ENCODE peak calls at places on chromosomes 1 and 21, in seven cellular contexts. T is right lobe of liver, Y is glutamatergic neuron, W is upper lobe of left lung, I is astrocyte, R is cardiac muscle cell, A is tibial artery. G is an unnamed sample.

GRCh38 chr1:212039622-212040021 is 4.1 kb downstream of the DTL start:
- DNase-seq in T (no peak), R (no peak), Y (no peak), A (no peak), I (no peak), W (no peak), G (no peak)

GRCh38 chr1:54415986-54416385 is 9.8 kb upstream of the SSBP3 start:
- DNase-seq in I (no peak), R (no peak), A (no peak), T (no peak), W (no peak), Y (no peak), G (no peak)

GRCh38 chr1:114458208-114458777 is 52.7 kb downstream of the TRIM33 start:
- DNase-seq in W (no peak), T (no peak), R (peak), A (no peak), Y (no peak), I (peak), G (no peak)

GRCh38 chr1:111778541-111779051 is 22.9 kb downstream of the DDX20 start:
- DNase-seq in Y (no peak), I (peak), T (no peak), W (no peak), R (peak), A (no peak), G (peak)

GRCh38 chr1:217542837-217543236 is 88.1 kb downstream of the GPATCH2 start:
- DNase-seq in A (no peak), W (no peak), T (no peak), R (no peak), Y (no peak), I (no peak), G (no peak)

GRCh38 chr21:41374867-41375533 is 13.2 kb downstream of the MX2 start:
- DNase-seq in Y (no peak), A (peak), R (no peak), I (no peak), W (no peak), T (no peak), G (no peak)

GRCh38 chr1:110816945-110817344 is 56.0 kb upstream of the CD53 start:
- DNase-seq in R (no peak), W (no peak), I (no peak), Y (no peak), T (no peak), A (no peak), G (no peak)

GRCh38 chr1:243726792-243727502 is 123.1 kb downstream of the AKT3 start:
- DNase-seq in I (no peak), R (no peak), A (no peak), Y (no peak), T (no peak), W (no peak), G (no peak)

GRCh38 chr1:39816431-39817090 is 27.9 kb upstream of the BMP8B start:
- DNase-seq in R (peak), T (peak), Y (peak), A (peak), W (peak), I (peak), G (peak)

GRCh38 chr1:90778487-90778886 is 61.4 kb upstream of the BARHL2 start:
- DNase-seq in I (no peak), Y (no peak), W (no peak), T (no peak), A (no peak), R (no peak), G (no peak)
- TF ChIP-seq CTCF in I (no peak), Y (no peak), W (no peak), T (no peak), A (no peak), R (no peak), G (no peak)

GRCh38 chr21:39104911-39105310 is 78.3 kb downstream of the PSMG1 start:
- DNase-seq in Y (no peak), I (no peak), A (peak), W (peak), T (no peak), R (no peak), G (no peak)

GRCh38 chr21:39107739-39108138 is 75.5 kb downstream of the PSMG1 start:
- DNase-seq in I (no peak), T (no peak), R (no peak), A (no peak), Y (no peak), W (no peak), G (no peak)

GRCh38 chr21:39105341-39105765 is 77.9 kb downstream of the PSMG1 start:
- DNase-seq in A (peak), Y (no peak), R (no peak), I (no peak), W (no peak), T (no peak), G (no peak)

GRCh38 chr21:39106881-39107462 is 76.3 kb downstream of the PSMG1 start:
- DNase-seq in I (no peak), T (no peak), Y (no peak), R (no peak), W (no peak), A (peak), G (no peak)

GRCh38 chr21:39105836-39106235 is 77.4 kb downstream of the PSMG1 start:
- DNase-seq in A (no peak), R (no peak), I (no peak), Y (no peak), W (peak), T (no peak), G (no peak)
- TF ChIP-seq CTCF in A (no peak), R (no peak), I (no peak), Y (no peak), W (no peak), T (no peak), G (no peak)

GRCh38 chr1:96842215-96842614 is 120.6 kb downstream of the PTBP2 start:
- DNase-seq in T (no peak), R (peak), I (no peak), W (no peak), A (no peak), Y (no peak), G (no peak)
- TF ChIP-seq CTCF in T (no peak), R (peak), I (no peak), W (no peak), A (no peak), Y (no peak), G (no peak)

GRCh38 chr1:84434081-84434755 is 35.9 kb downstream of the DNASE2B start:
- DNase-seq in A (no peak), Y (no peak), T (no peak), W (no peak), R (no peak), I (no peak), G (no peak)
- TF ChIP-seq CTCF in A (no peak), Y (no peak), T (no peak), W (no peak), R (no peak), I (no peak), G (no peak)

GRCh38 chr1:221543529-221544120 is 198.3 kb downstream of the DUSP10 start:
- DNase-seq in Y (no peak), T (no peak), I (peak), A (no peak), R (peak), W (no peak), G (peak)
- TF ChIP-seq CTCF in Y (no peak), T (peak), I (peak), A (peak), R (peak), W (peak), G (peak)

GRCh38 chr1:155196103-155196892 is 11.4 kb downstream of the THBS3 start:
- DNase-seq in T (no peak), Y (no peak), A (no peak), I (no peak), R (no peak), W (no peak), G (no peak)

GRCh38 chr1:155192346-155193274 is 15.1 kb downstream of the THBS3 start:
- DNase-seq in W (peak), R (no peak), T (no peak), A (no peak), I (no peak), Y (no peak), G (no peak)

GRCh38 chr1:155191904-155192303 is 15.8 kb downstream of the THBS3 start:
- DNase-seq in A (no peak), Y (no peak), W (peak), I (no peak), T (no peak), R (no peak), G (no peak)

GRCh38 chr1:155195201-155196102 is 12.2 kb downstream of the THBS3 start:
- DNase-seq in T (no peak), Y (no peak), W (no peak), I (no peak), A (no peak), R (peak), G (no peak)

DNA sequence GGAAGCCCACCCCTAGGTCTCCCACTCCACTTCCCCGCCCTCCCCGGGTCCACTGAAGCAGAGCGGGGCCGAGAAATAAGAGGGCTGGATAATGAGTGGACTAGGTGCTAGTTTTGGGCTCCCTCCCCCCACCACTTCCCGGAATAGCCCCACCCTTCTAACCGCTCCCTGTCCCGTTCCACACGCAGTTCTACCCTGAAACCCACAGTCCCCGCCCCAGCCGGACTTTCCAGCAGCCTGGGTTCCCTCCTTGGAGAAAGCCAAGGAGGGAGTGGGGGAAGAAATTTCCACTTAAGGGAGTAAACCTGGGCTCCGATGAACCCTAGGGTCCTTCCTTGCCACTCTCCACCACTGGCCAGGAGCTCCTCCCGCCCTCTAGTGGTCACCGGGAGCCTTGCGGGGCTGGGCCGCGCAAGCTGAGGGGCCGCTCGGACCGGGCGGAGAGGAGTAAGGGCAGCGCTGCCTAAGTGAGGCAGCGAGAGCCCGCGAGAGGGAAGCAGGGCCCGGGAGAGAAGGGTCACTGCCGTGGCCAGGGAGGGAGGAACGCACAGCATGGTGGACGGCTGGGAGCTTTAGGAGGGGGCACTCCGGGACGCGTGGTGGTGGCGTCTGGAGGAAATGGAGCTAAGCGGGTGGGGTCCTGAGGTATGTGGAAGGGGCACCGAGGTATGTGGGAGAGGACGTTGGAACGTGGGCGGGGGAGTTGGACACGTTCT is 14.3 kb downstream of the THBS3 start:
- DNase-seq in T (peak), R (peak), I (peak), W (peak), A (peak), Y (peak), G (peak)
- TF ChIP-seq CTCF in T (peak), R (peak), I (peak), W (peak), A (peak), Y (peak), G (peak)

GRCh38 chr1:80445021-80445420 is 1355.7 kb upstream of the ADGRL2 start:
- DNase-seq in Y (no peak), T (no peak), R (no peak), I (peak), W (no peak), A (no peak), G (no peak)

GRCh38 chr1:80444171-80444570 is 1356.6 kb upstream of the ADGRL2 start:
- DNase-seq in A (no peak), T (no peak), Y (no peak), I (no peak), W (no peak), R (no peak), G (no peak)

GRCh38 chr1:80436851-80437250 is 1363.9 kb upstream of the ADGRL2 start:
- DNase-seq in I (no peak), A (no peak), R (no peak), W (no peak), Y (no peak), T (no peak), G (no peak)

GRCh38 chr1:80447533-80447932 is 1353.2 kb upstream of the ADGRL2 start:
- DNase-seq in W (no peak), I (no peak), Y (no peak), T (no peak), A (no peak), R (no peak), G (no peak)

GRCh38 chr1:80441664-80442063 is 1359.1 kb upstream of the ADGRL2 start:
- DNase-seq in Y (no peak), R (no peak), T (no peak), A (no peak), I (no peak), W (no peak), G (no peak)
- TF ChIP-seq CTCF in Y (no peak), R (no peak), T (no peak), A (no peak), I (no peak), W (no peak), G (no peak)

DNA sequence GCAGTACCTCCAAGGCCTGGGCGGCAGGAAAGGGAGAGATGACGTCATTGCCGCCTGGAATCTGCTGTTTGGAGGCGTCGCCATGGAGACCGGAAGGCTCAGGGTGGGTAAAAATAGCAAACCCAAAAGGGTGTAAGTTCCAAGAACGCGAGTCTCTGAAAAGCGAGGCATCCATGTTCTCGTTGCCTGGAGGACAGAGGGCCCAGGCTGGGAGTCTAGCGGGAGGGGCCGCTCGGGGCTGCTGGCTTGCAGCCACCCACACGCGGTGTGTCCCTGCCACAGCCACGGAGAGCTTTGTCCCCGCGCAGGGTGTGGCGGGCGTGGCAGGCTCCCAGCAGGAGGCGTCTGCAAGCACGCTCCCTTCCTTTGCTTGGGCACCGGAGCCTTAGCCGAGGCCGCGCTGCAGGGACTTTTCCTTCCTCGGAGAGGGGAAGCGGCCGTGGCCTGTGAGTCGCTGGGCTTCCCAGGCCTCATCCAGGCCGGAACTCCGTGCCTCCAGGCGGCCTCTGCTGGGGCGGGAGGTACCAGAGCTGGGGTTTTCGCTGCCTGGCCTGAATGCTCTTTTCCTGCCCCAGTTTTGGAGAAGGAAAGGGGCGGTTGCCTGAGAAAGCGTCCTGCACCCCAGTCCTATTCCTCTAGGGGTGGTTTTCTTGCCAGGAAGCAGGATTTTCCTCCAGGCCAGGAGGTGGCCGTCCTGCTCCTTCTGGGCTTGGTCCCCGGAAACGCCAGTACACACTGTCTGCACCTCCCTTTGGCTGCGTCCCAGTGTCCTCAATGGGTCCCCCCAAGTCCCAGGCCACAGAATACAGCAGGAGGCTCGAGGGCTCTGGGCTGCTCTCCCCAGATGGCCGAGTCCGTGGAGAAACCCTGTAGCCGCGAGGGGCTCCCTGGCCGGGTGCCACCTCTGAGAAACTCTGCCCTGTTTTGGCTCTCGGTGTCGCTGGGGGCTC is 15.3 kb upstream of the SKI start:
- DNase-seq in I (peak), T (peak), A (peak), R (peak), Y (peak), W (peak), G (peak)
- TF ChIP-seq CTCF in I (peak), T (peak), A (peak), R (peak), Y (no peak), W (peak), G (peak)